ENCODE peak calls at places on chromosomes 16 and 17, in ten cellular contexts. K is stomach, O is HL-60, C is transverse colon, R is spleen, Z is HCT116, V is H1, D is prostate gland, J is endothelial cell of umbilical vein, H is breast epithelium. L is an unnamed sample.

GRCh38 chr17:39462644-39463375 is 1.5 kb downstream of the CDK12 start:
- DNase-seq in C (peak; percentile 17), J (peak; percentile 42), V (peak; percentile 46), Z (no peak), D (no peak), O (peak; percentile 23), H (no peak), K (no peak), R (peak; percentile 78), L (no peak)

GRCh38 chr17:45841098-45841497 is 3.6 kb upstream of the SPPL2C start:
- DNase-seq in H (no peak), R (no peak), D (no peak), C (no peak), V (no peak), J (no peak), O (no peak), K (no peak), Z (no peak), L (no peak)

GRCh38 chr17:29612404-29613370 is 10.0 kb downstream of the CORO6 start:
- DNase-seq in Z (no peak), C (no peak), V (no peak), H (no peak), K (no peak), D (no peak), O (no peak), R (peak; percentile 77), J (no peak), L (no peak)

GRCh38 chr16:1364510-1364909 is 12.8 kb downstream of the GNPTG start:
- DNase-seq in O (no peak), C (no peak), K (no peak), D (no peak), Z (no peak), H (no peak), V (no peak), J (no peak), R (no peak), L (no peak)

GRCh38 chr17:43834106-43834505 is 1.2 kb upstream of the MPP3 start:
- DNase-seq in V (no peak), J (no peak), D (no peak), H (no peak), O (peak; percentile 38), R (no peak), Z (no peak), C (no peak), K (no peak), L (no peak)

GRCh38 chr16:17578921-17579876 is 108.4 kb upstream of the XYLT1 start:
- DNase-seq in K (peak; percentile 57), V (peak; percentile 90), H (no peak), J (peak; percentile 6), D (peak; percentile 53), O (peak; percentile 64), C (peak; percentile 66), Z (peak; percentile 59), R (no peak), L (no peak)

GRCh38 chr17:46764709-46765401 is 53.6 kb downstream of the WNT3 start:
- DNase-seq in H (no peak), V (peak; percentile 44), R (no peak), D (no peak), O (no peak), Z (no peak), C (no peak), J (peak; percentile 91), K (peak; percentile 72), L (no peak)

GRCh38 chr17:34313164-34313563 is 6.1 kb upstream of the CCL8 start:
- DNase-seq in V (no peak), Z (no peak), R (no peak), D (no peak), J (no peak), K (no peak), C (no peak), O (no peak), H (no peak), L (no peak)

GRCh38 chr17:37607637-37608368 is 1.4 kb downstream of the SYNRG start:
- DNase-seq in V (no peak), C (peak; percentile 32), H (no peak), Z (no peak), O (no peak), R (peak; percentile 84), D (no peak), K (no peak), J (no peak), L (no peak)

GRCh38 chr16:8928467-8928957 is 35.2 kb downstream of the USP7 start:
- DNase-seq in R (no peak), H (no peak), Z (no peak), C (no peak), O (no peak), J (no peak), V (no peak), K (no peak), D (no peak), L (no peak)

GRCh38 chr16:88790312-88791150 is 5.5 kb upstream of the PIEZO1 start:
- DNase-seq in K (peak; percentile 58), J (no peak), O (peak; percentile 81), V (peak; percentile 61), D (no peak), R (peak; percentile 94), H (no peak), Z (no peak), C (peak; percentile 62), L (no peak)

DNA sequence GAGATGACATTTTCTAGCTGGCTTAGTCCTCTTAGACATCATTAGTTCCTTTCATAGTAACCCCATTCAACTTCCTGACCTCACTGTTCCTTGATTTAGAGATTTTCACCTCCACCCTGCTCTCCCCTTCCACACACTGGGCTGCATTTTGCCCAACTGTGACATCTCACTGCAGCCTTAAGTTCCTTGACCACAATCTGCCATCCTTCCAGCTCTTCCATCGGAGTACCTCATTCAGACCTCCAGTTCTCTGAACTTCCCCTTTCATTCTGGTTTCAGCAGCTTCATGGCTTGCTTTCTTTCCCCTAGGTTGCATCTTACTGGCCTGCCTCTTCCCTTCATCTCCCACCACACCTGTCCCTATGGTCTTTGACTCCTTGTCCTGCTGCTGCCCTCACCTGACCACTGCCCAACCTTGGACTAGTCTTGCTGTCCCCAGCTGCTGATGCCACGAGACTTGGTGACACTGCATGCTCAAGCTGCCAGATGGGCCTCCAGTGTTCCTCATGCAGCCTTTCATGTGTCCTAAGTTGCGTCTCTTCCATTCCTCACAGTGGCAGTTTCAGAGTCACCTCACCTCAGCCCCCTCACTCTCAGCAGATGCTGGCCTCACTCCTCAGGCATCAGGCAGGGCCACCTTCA is 40.8 kb downstream of the NUP88 start:
- DNase-seq in Z (no peak), H (no peak), O (no peak), K (no peak), R (no peak), D (no peak), V (no peak), C (no peak), J (no peak), L (no peak)
- TF ChIP-seq POLR2AphosphoS5 in Z (no peak), H (no peak), O (peak; percentile 15), K (no peak), R (peak; percentile 45), D (no peak), V (peak; percentile 72), C (no peak), J (no peak), L (no peak)

GRCh38 chr17:15233022-15233805 is 31.9 kb downstream of the PMP22 start:
- DNase-seq in R (no peak), H (no peak), O (peak; percentile 35), Z (no peak), K (no peak), C (no peak), J (peak; percentile 6), V (no peak), D (no peak), L (no peak)
- TF ChIP-seq CTCF in R (no peak), H (no peak), O (peak; percentile 22), Z (peak; percentile 21), K (peak; percentile 13), C (no peak), J (peak; percentile 25), V (peak; percentile 66), D (no peak), L (no peak)

GRCh38 chr16:57144027-57144426 is 41.8 kb downstream of the PSME3IP1 start:
- DNase-seq in R (no peak), K (no peak), O (no peak), C (no peak), H (no peak), Z (no peak), V (no peak), J (no peak), D (no peak), L (no peak)
- H3K27ac ChIP-seq in R (peak overlapping the region; percentile 77), K (no peak overlapping the region), O (no peak overlapping the region), C (peak overlapping the region; percentile 2), H (peak overlapping the region; percentile 32), Z (no peak overlapping the region), V (no peak overlapping the region), J (no peak overlapping the region), D (no peak overlapping the region), L (no peak overlapping the region)

GRCh38 chr17:64583055-64583454 is 76.3 kb downstream of the CEP95 start:
- DNase-seq in D (peak; percentile 6), K (no peak), O (no peak), H (no peak), R (no peak), V (no peak), J (no peak), C (no peak), Z (no peak), L (no peak)

GRCh38 chr17:64580384-64581307 is 73.9 kb downstream of the CEP95 start:
- DNase-seq in O (no peak), V (no peak), D (no peak), R (no peak), Z (no peak), J (no peak), C (no peak), H (no peak), K (no peak), L (no peak)

GRCh38 chr17:64585146-64585545 is 77.0 kb downstream of the SMURF2 start:
- DNase-seq in D (no peak), K (no peak), J (no peak), R (no peak), Z (no peak), O (no peak), C (no peak), V (no peak), H (no peak), L (no peak)
- TF ChIP-seq POLR2AphosphoS5 in D (no peak), K (no peak), J (no peak), R (no peak), Z (no peak), O (no peak), C (no peak), V (no peak), H (no peak), L (no peak)

DNA sequence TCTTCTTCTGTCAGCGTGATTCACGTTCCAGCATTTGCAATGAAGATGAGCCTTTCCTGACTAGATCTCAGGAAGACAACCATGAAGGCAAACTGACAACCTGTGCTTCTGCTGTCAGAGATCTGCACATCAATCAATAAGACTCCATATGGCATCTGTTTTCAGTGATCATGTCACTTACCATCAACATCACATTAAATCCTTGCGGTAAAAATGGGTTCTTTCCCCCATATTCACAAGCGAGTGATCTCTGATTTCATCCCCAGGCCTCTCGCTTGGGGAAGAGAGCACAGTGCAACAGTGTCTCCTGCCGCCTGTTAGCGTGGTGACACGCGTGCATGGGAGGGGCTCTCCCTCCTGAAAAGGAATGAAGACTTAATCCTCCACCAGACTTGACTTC is 11.1 kb downstream of the NACA2 start:
- DNase-seq in R (no peak), J (no peak), V (no peak), H (no peak), O (no peak), K (no peak), C (no peak), Z (no peak), D (no peak), L (no peak)
- TF ChIP-seq CTCF in R (no peak), J (no peak), V (no peak), H (no peak), O (no peak), K (no peak), C (no peak), Z (no peak), D (no peak), L (no peak)

GRCh38 chr16:29813644-29814562 is 1.9 kb downstream of the PRRT2 start:
- DNase-seq in O (no peak), Z (no peak), D (no peak), C (no peak), R (peak; percentile 82), K (no peak), H (no peak), J (no peak), V (no peak), L (no peak)
- H3K27ac ChIP-seq in O (no peak overlapping the region), Z (no peak overlapping the region), D (peak overlapping the region; percentile 96), C (peak overlapping the region; percentile 28), R (no peak overlapping the region), K (peak overlapping the region; percentile 94), H (peak overlapping the region; percentile 99), J (no peak overlapping the region), V (peak overlapping the region; percentile 17), L (peak overlapping the region; percentile 96)